ENCODE peak calls at places on chromosomes 11 and 22, in ten cellular contexts. T is heart right ventricle; L is right cardiac atrium; H is left ventricle myocardium inferior; E is CD8-positive, alpha-beta memory T cell; O is sigmoid colon; G is RWPE2; S is mesenchymal stem cell; N is lung; B is suprapubic skin. Y is an unnamed sample.

GRCh38 chr11:44833221-44833620 is 106.5 kb downstream of the TSPAN18 start:
- DNase-seq in T (no peak), L (no peak), H (no peak), E (no peak), O (no peak), G (no peak), S (no peak), N (no peak), B (no peak), Y (no peak)

GRCh38 chr11:18332302-18332701 is 9.9 kb downstream of the GTF2H1 start:
- DNase-seq in T (no peak), L (no peak), H (no peak), E (no peak), O (no peak), G (no peak), S (no peak), N (no peak), B (no peak), Y (no peak)

GRCh38 chr11:1234771-1235614 is 12.1 kb downstream of the MUC5B start:
- DNase-seq in T (peak; percentile 8), L (peak; percentile 36), H (peak; percentile 11), E (no peak), O (peak; percentile 48), G (peak; percentile 53), S (no peak), N (no peak), B (peak; percentile 50), Y (peak; percentile 74)

GRCh38 chr22:43829448-43829821 is 17.3 kb upstream of the EFCAB6 start:
- DNase-seq in T (peak; percentile 52), L (peak; percentile 81), H (peak; percentile 37), E (no peak), O (peak; percentile 66), G (no peak), S (no peak), N (no peak), B (no peak), Y (peak; percentile 65)

GRCh38 chr22:26970809-26971394 is 313.5 kb downstream of the MIAT start:
- DNase-seq in T (no peak), L (no peak), H (no peak), E (no peak), O (no peak), G (no peak), S (no peak), N (no peak), B (no peak), Y (no peak)

GRCh38 chr22:47091241-47091691 is 328.8 kb downstream of the TBC1D22A start:
- DNase-seq in T (no peak), L (no peak), H (no peak), E (no peak), O (no peak), G (no peak), S (no peak), N (no peak), B (no peak), Y (no peak)

GRCh38 chr22:29788339-29789279 is 21.4 kb downstream of the UQCR10 start:
- DNase-seq in T (no peak), L (no peak), H (no peak), E (no peak), O (no peak), G (no peak), S (no peak), N (no peak), B (no peak), Y (no peak)

GRCh38 chr11:103480421-103480820 is 371.2 kb downstream of the DYNC2H1 start:
- DNase-seq in T (no peak), L (no peak), H (no peak), E (no peak), O (no peak), G (no peak), S (peak; percentile 14), N (no peak), B (no peak), Y (no peak)

GRCh38 chr22:32958021-32958420 is 100.2 kb downstream of the SYN3 start:
- DNase-seq in T (no peak), L (no peak), H (no peak), E (no peak), O (no peak), G (no peak), S (no peak), N (no peak), B (no peak), Y (no peak)

GRCh38 chr11:76164861-76165751 is 41.2 kb downstream of the WNT11 start:
- DNase-seq in T (no peak), L (no peak), H (no peak), E (no peak), O (no peak), G (no peak), S (no peak), N (no peak), B (no peak), Y (no peak)

GRCh38 chr11:101096036-101096704 is 33.4 kb downstream of the PGR start:
- DNase-seq in T (peak; percentile 23), L (peak; percentile 75), H (peak; percentile 54), E (no peak), O (peak; percentile 63), G (no peak), S (no peak), N (no peak), B (no peak), Y (peak; percentile 59)

GRCh38 chr11:35138949-35139881 is at the start of gene CD44:
- DNase-seq in T (peak; percentile 65), L (peak; percentile 88), H (peak; percentile 66), E (peak; percentile 73), O (peak; percentile 90), G (no peak), S (peak; percentile 88), N (peak; percentile 79), B (peak; percentile 92), Y (peak; percentile 90)

GRCh38 chr22:50641696-50642607 is 14.0 kb upstream of the ARSA start:
- DNase-seq in T (peak; percentile 41), L (peak; percentile 81), H (no peak), E (no peak), O (peak; percentile 64), G (no peak), S (peak; percentile 51), N (no peak), B (no peak), Y (no peak)

GRCh38 chr11:63623513-63624140 is 9.4 kb upstream of the PLAAT3 start:
- DNase-seq in T (no peak), L (no peak), H (no peak), E (no peak), O (no peak), G (no peak), S (no peak), N (no peak), B (no peak), Y (no peak)
- H3K27ac ChIP-seq in T (no peak overlapping the region), L (no peak overlapping the region), H (no peak overlapping the region), E (no peak overlapping the region), O (no peak overlapping the region), G (no peak overlapping the region), S (no peak overlapping the region), N (no peak overlapping the region), B (no peak overlapping the region), Y (no peak overlapping the region)

DNA sequence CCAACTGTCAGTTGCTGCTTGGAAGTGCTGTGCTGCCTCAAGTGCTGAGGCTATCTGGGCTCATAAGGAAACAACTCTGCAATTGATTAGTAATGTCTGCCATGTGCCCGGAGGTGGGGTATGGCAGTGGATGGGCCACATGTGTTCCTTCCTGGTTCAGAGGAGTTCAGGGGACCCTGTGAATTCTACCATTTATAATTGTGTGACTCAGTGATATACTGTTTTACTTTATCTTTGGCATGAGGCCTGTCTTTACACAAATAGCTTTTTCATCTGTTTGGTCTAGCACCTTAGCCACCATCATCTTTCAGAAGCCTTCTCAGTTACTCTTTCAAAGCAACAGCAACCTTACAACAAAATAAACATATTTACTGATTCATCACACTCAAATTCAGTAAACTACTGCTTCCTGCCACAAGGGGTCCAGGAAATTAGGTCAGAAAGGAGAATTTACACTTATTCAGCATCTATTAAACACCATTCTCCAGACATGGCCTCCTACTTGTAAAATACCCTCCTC is 20.9 kb downstream of the DKK3 start:
- DNase-seq in T (no peak), L (no peak), H (no peak), E (no peak), O (no peak), G (no peak), S (peak; percentile 91), N (no peak), B (no peak), Y (no peak)
- H3K4me1 ChIP-seq in T (peaks cover 34% of the 10 kb centered on the region), L (peaks cover 20% of the 10 kb centered on the region), H (peaks cover 95% of the 10 kb centered on the region), E (peaks cover 3% of the 10 kb centered on the region), O (peaks cover 15% of the 10 kb centered on the region), G (peaks cover 26% of the 10 kb centered on the region), S (peaks cover 24% of the 10 kb centered on the region), N (peaks cover 13% of the 10 kb centered on the region), B (peaks cover 35% of the 10 kb centered on the region), Y (peaks cover 3% of the 10 kb centered on the region)

GRCh38 chr11:47109051-47109791 is 67.5 kb downstream of the ARFGAP2 start:
- DNase-seq in T (no peak), L (no peak), H (no peak), E (no peak), O (no peak), G (no peak), S (peak; percentile 8), N (no peak), B (no peak), Y (no peak)
- H3K27ac ChIP-seq in T (no peak overlapping the region), L (no peak overlapping the region), H (no peak overlapping the region), E (no peak overlapping the region), O (no peak overlapping the region), G (no peak overlapping the region), S (no peak overlapping the region), N (no peak overlapping the region), B (peak overlapping the region; percentile 62), Y (no peak overlapping the region)

GRCh38 chr11:117022526-117022925 is 75.7 kb downstream of the SIK3 start:
- DNase-seq in T (no peak), L (no peak), H (no peak), E (no peak), O (no peak), G (no peak), S (no peak), N (no peak), B (no peak), Y (no peak)
- H3K4me1 ChIP-seq in T (no peaks in the 10 kb centered on the region), L (peaks cover 12% of the 10 kb centered on the region), H (peaks cover 68% of the 10 kb centered on the region), E (peaks cover 42% of the 10 kb centered on the region), O (peaks cover 22% of the 10 kb centered on the region), G (peaks cover 14% of the 10 kb centered on the region), S (peaks cover 7% of the 10 kb centered on the region), N (peaks cover 6% of the 10 kb centered on the region), B (peaks cover 21% of the 10 kb centered on the region), Y (no peaks in the 10 kb centered on the region)

GRCh38 chr11:57514538-57515331 is 767 bp downstream of the SLC43A1 start:
- DNase-seq in T (peak; percentile 73), L (peak; percentile 89), H (peak; percentile 69), E (peak; percentile 33), O (peak; percentile 82), G (no peak), S (peak; percentile 41), N (peak; percentile 62), B (peak; percentile 71), Y (peak; percentile 77)
- H3K27ac ChIP-seq in T (peak overlapping the region; percentile 58), L (peak overlapping the region; percentile 22), H (peak overlapping the region; percentile 79), E (peak overlapping the region; percentile 61), O (peak overlapping the region; percentile 77), G (no peak overlapping the region), S (no peak overlapping the region), N (no peak overlapping the region), B (peak overlapping the region; percentile 26), Y (no peak overlapping the region)

Y was measured in aorta.